ENCODE peak calls at places on chromosomes 16 and 17, in seven cellular contexts. Y is hippocampal formation, P is WTC11, O is endodermal cell, E is NCI-H460, H is left cardiac atrium, C is kidney epithelial cell. N is an unnamed sample.

GRCh38 chr17:48834973-48835372 is 4.1 kb downstream of the CALCOCO2 start:
- DNase-seq in C (no peak), P (no peak), H (no peak), E (no peak), O (no peak), Y (no peak), N (no peak)

GRCh38 chr16:30924086-30924714 is 828 bp downstream of the FBXL19 start:
- DNase-seq in O (peak), E (no peak), P (peak), H (no peak), Y (no peak), C (no peak), N (no peak)

GRCh38 chr17:57400648-57401047 is 144.3 kb downstream of the MSI2 start:
- DNase-seq in E (no peak), C (no peak), O (no peak), Y (no peak), P (no peak), H (no peak), N (no peak)

GRCh38 chr16:16120382-16121184 is 102.7 kb downstream of the ABCC6 start:
- DNase-seq in E (no peak), Y (peak), H (peak), P (no peak), O (no peak), C (no peak), N (no peak)

GRCh38 chr16:12507366-12507765 is 296.3 kb downstream of the CPPED1 start:
- DNase-seq in P (no peak), Y (no peak), C (no peak), E (no peak), H (no peak), O (no peak), N (no peak)

GRCh38 chr16:30077656-30078055 is 1.9 kb downstream of the PPP4C start:
- DNase-seq in O (no peak), E (no peak), C (no peak), P (no peak), Y (no peak), H (no peak), N (no peak)

GRCh38 chr16:50680907-50681885 is at the start of gene SNX20:
- DNase-seq in H (no peak), P (no peak), C (no peak), E (no peak), Y (no peak), O (peak), N (no peak)

GRCh38 chr16:19874026-19874425 is 10.6 kb downstream of the GPRC5B start:
- DNase-seq in O (no peak), H (no peak), E (no peak), C (no peak), Y (no peak), P (no peak), N (no peak)

GRCh38 chr17:50308666-50309065 is 34.4 kb downstream of the TMEM92 start:
- DNase-seq in P (no peak), E (no peak), O (no peak), Y (no peak), C (no peak), H (no peak), N (no peak)

GRCh38 chr17:49646391-49647255 is 31.3 kb downstream of the SPOP start:
- DNase-seq in Y (no peak), P (no peak), O (peak), E (no peak), H (no peak), C (peak), N (no peak)

GRCh38 chr16:84390131-84390785 is 21.9 kb downstream of the ATP2C2 start:
- DNase-seq in P (no peak), E (no peak), Y (no peak), H (no peak), O (no peak), C (no peak), N (no peak)

N was measured in iPS DF 6.9.